ENCODE peak calls at places on chromosomes 12 and 14, in six cellular contexts. One of them, this sample, is unnamed.

GRCh38 chr12:65318186-65318685 is 39.8 kb downstream of the MSRB3 start:
- DNase-seq in neuronal stem cell: no peak
- DNase-seq in IMR-90: no peak
- DNase-seq in H9: no peak
- DNase-seq in mesenchymal stem cell: no peak
- DNase-seq in H1: no peak
- DNase-seq in this sample: no peak

GRCh38 chr12:53065975-53066593 is 13.1 kb downstream of the SPRYD3 start:
- DNase-seq in neuronal stem cell: peak
- DNase-seq in IMR-90: peak
- DNase-seq in H9: peak
- DNase-seq in mesenchymal stem cell: peak
- DNase-seq in H1: peak
- DNase-seq in this sample: peak

GRCh38 chr12:27434673-27435565 is 11.6 kb upstream of the SMCO2 start:
- DNase-seq in neuronal stem cell: no peak
- DNase-seq in IMR-90: no peak
- DNase-seq in H9: no peak
- DNase-seq in mesenchymal stem cell: no peak
- DNase-seq in H1: no peak
- DNase-seq in this sample: no peak

GRCh38 chr14:30708157-30708556 is 86.0 kb downstream of the SCFD1 start:
- DNase-seq in neuronal stem cell: no peak
- DNase-seq in IMR-90: no peak
- DNase-seq in H9: peak
- DNase-seq in mesenchymal stem cell: no peak
- DNase-seq in H1: no peak
- DNase-seq in this sample: peak

GRCh38 chr12:47094804-47095203 is 15.0 kb upstream of the AMIGO2 start:
- DNase-seq in neuronal stem cell: no peak
- DNase-seq in IMR-90: no peak
- DNase-seq in H9: no peak
- DNase-seq in mesenchymal stem cell: no peak
- DNase-seq in H1: no peak
- DNase-seq in this sample: no peak

GRCh38 chr12:26116829-26117228 is 8.0 kb downstream of the BHLHE41 start:
- DNase-seq in neuronal stem cell: no peak
- DNase-seq in IMR-90: no peak
- DNase-seq in H9: no peak
- DNase-seq in mesenchymal stem cell: no peak
- DNase-seq in H1: no peak
- DNase-seq in this sample: peak

GRCh38 chr12:47066278-47067048 is 13.0 kb upstream of the PCED1B start:
- DNase-seq in neuronal stem cell: no peak
- DNase-seq in IMR-90: peak
- DNase-seq in H9: no peak
- DNase-seq in mesenchymal stem cell: no peak
- DNase-seq in H1: no peak
- DNase-seq in this sample: no peak

GRCh38 chr12:34396861-34397590 is 374.7 kb downstream of the ALG10 start:
- DNase-seq in neuronal stem cell: no peak
- DNase-seq in IMR-90: no peak
- DNase-seq in H9: peak
- DNase-seq in mesenchymal stem cell: no peak
- DNase-seq in H1: peak
- DNase-seq in this sample: no peak

GRCh38 chr12:5614206-5614605 is 182.3 kb downstream of the NTF3 start:
- DNase-seq in neuronal stem cell: no peak
- DNase-seq in IMR-90: peak
- DNase-seq in H9: no peak
- DNase-seq in mesenchymal stem cell: no peak
- DNase-seq in H1: no peak
- DNase-seq in this sample: no peak

GRCh38 chr12:52217223-52217622 is 15.8 kb upstream of the KRT7 start:
- DNase-seq in neuronal stem cell: no peak
- DNase-seq in IMR-90: no peak
- DNase-seq in H9: no peak
- DNase-seq in mesenchymal stem cell: peak
- DNase-seq in H1: no peak
- DNase-seq in this sample: peak

GRCh38 chr12:45612044-45612794 is 117.3 kb upstream of the ARID2 start:
- DNase-seq in neuronal stem cell: no peak
- DNase-seq in IMR-90: peak
- DNase-seq in H9: no peak
- DNase-seq in mesenchymal stem cell: peak
- DNase-seq in H1: no peak
- DNase-seq in this sample: no peak

GRCh38 chr12:69397978-69398377 is 38.4 kb downstream of the YEATS4 start:
- DNase-seq in neuronal stem cell: no peak
- DNase-seq in IMR-90: peak
- DNase-seq in H9: no peak
- DNase-seq in mesenchymal stem cell: no peak
- DNase-seq in H1: no peak
- DNase-seq in this sample: no peak

GRCh38 chr12:130976171-130976720 is 22.5 kb downstream of the ADGRD1 start:
- DNase-seq in neuronal stem cell: no peak
- DNase-seq in IMR-90: no peak
- DNase-seq in H9: no peak
- DNase-seq in mesenchymal stem cell: no peak
- DNase-seq in H1: no peak
- DNase-seq in this sample: no peak
- H2BK15ac ChIP-seq in neuronal stem cell: no peak
- H2BK15ac ChIP-seq in IMR-90: no peak
- H2BK15ac ChIP-seq in H9: no peak
- H2BK15ac ChIP-seq in mesenchymal stem cell: no peak
- H2BK15ac ChIP-seq in H1: no peak
- H2BK15ac ChIP-seq in this sample: no peak

GRCh38 chr14:102668291-102668873 is 75.9 kb downstream of the RCOR1 start:
- DNase-seq in neuronal stem cell: no peak
- DNase-seq in IMR-90: no peak
- DNase-seq in H9: no peak
- DNase-seq in mesenchymal stem cell: no peak
- DNase-seq in H1: no peak
- DNase-seq in this sample: no peak

GRCh38 chr14:102671410-102671809 is 79.0 kb downstream of the RCOR1 start:
- DNase-seq in neuronal stem cell: no peak
- DNase-seq in IMR-90: no peak
- DNase-seq in H9: no peak
- DNase-seq in mesenchymal stem cell: no peak
- DNase-seq in H1: no peak
- DNase-seq in this sample: no peak

GRCh38 chr14:102665665-102666064 is 73.2 kb downstream of the RCOR1 start:
- DNase-seq in neuronal stem cell: no peak
- DNase-seq in IMR-90: no peak
- DNase-seq in H9: no peak
- DNase-seq in mesenchymal stem cell: no peak
- DNase-seq in H1: no peak
- DNase-seq in this sample: no peak

GRCh38 chr14:102663031-102663430 is 70.6 kb downstream of the RCOR1 start:
- DNase-seq in neuronal stem cell: no peak
- DNase-seq in IMR-90: no peak
- DNase-seq in H9: peak
- DNase-seq in mesenchymal stem cell: no peak
- DNase-seq in H1: no peak
- DNase-seq in this sample: peak

GRCh38 chr14:102666635-102667034 is 74.2 kb downstream of the RCOR1 start:
- DNase-seq in neuronal stem cell: no peak
- DNase-seq in IMR-90: no peak
- DNase-seq in H9: no peak
- DNase-seq in mesenchymal stem cell: no peak
- DNase-seq in H1: no peak
- DNase-seq in this sample: no peak
- H2BK15ac ChIP-seq in neuronal stem cell: no peak
- H2BK15ac ChIP-seq in IMR-90: no peak
- H2BK15ac ChIP-seq in H9: no peak
- H2BK15ac ChIP-seq in mesenchymal stem cell: no peak
- H2BK15ac ChIP-seq in H1: peak
- H2BK15ac ChIP-seq in this sample: no peak

GRCh38 chr14:48853159-48853558 is 733.0 kb downstream of the RPS29 start:
- DNase-seq in neuronal stem cell: no peak
- DNase-seq in IMR-90: no peak
- DNase-seq in H9: no peak
- DNase-seq in mesenchymal stem cell: no peak
- DNase-seq in H1: no peak
- DNase-seq in this sample: no peak
- H2BK15ac ChIP-seq in neuronal stem cell: no peak
- H2BK15ac ChIP-seq in IMR-90: no peak
- H2BK15ac ChIP-seq in H9: no peak
- H2BK15ac ChIP-seq in mesenchymal stem cell: no peak
- H2BK15ac ChIP-seq in H1: no peak
- H2BK15ac ChIP-seq in this sample: no peak

GRCh38 chr12:78403136-78403535 is 461.4 kb upstream of the SYT1 start:
- DNase-seq in neuronal stem cell: no peak
- DNase-seq in IMR-90: peak
- DNase-seq in H9: no peak
- DNase-seq in mesenchymal stem cell: peak
- DNase-seq in H1: no peak
- DNase-seq in this sample: no peak
- H2BK15ac ChIP-seq in neuronal stem cell: no peak
- H2BK15ac ChIP-seq in IMR-90: no peak
- H2BK15ac ChIP-seq in H9: no peak
- H2BK15ac ChIP-seq in mesenchymal stem cell: no peak
- H2BK15ac ChIP-seq in H1: no peak
- H2BK15ac ChIP-seq in this sample: no peak

GRCh38 chr12:124097681-124098080 is 124.7 kb downstream of the ZNF664 start:
- DNase-seq in neuronal stem cell: no peak
- DNase-seq in IMR-90: no peak
- DNase-seq in H9: no peak
- DNase-seq in mesenchymal stem cell: no peak
- DNase-seq in H1: no peak
- DNase-seq in this sample: no peak
- H2BK15ac ChIP-seq in neuronal stem cell: no peak
- H2BK15ac ChIP-seq in IMR-90: no peak
- H2BK15ac ChIP-seq in H9: no peak
- H2BK15ac ChIP-seq in mesenchymal stem cell: no peak
- H2BK15ac ChIP-seq in H1: no peak
- H2BK15ac ChIP-seq in this sample: no peak

DNA sequence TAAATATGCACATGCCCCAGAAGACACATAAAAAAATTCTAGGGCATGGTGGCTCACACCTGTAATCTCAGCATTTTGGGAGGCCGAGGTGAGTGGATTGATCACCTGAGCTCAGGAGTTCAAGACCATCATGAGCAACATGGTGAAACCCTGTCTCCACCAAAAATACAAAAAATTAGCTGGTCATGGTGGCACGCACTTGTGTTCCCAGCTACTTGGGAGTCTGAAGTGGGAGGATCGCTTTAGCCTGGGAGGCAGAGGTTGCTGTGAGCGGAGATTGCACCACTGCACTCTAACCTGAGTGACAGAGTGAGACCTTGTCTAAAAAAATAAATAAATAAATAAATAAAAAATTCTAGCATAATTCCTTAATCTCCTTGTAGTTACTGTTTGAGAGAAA is 3.9 kb downstream of the CD69 start:
- DNase-seq in neuronal stem cell: no peak
- DNase-seq in IMR-90: no peak
- DNase-seq in H9: no peak
- DNase-seq in mesenchymal stem cell: no peak
- DNase-seq in H1: no peak
- DNase-seq in this sample: no peak
- H2BK15ac ChIP-seq in neuronal stem cell: no peak
- H2BK15ac ChIP-seq in IMR-90: no peak
- H2BK15ac ChIP-seq in H9: no peak
- H2BK15ac ChIP-seq in mesenchymal stem cell: no peak
- H2BK15ac ChIP-seq in H1: no peak
- H2BK15ac ChIP-seq in this sample: no peak